ENCODE peak calls at places on chromosomes 11 and 22, in nine cellular contexts. M is AG10803, D is breast epithelium, E is adrenal gland, U is mammary epithelial cell, R is fibroblast of mammary gland, J is cardiac muscle cell, L is left ventricle myocardium inferior, I is upper lobe of right lung. G is an unnamed sample.

GRCh38 chr11:24697722-24698121 is 200.9 kb downstream of the LUZP2 start:
- DNase-seq in M (no peak), D (no peak), E (no peak), U (peak; percentile 30), R (peak; percentile 18), J (peak; percentile 75), L (no peak), I (no peak), G (peak; percentile 58)

GRCh38 chr11:35919244-35919643 is 24.6 kb upstream of the LDLRAD3 start:
- DNase-seq in M (no peak), D (no peak), E (no peak), U (peak; percentile 77), R (no peak), J (peak; percentile 34), L (no peak), I (no peak), G (peak; percentile 24)

GRCh38 chr11:762421-763072 is 14.7 kb downstream of the GATD1 start:
- DNase-seq in M (peak; percentile 89), D (peak; percentile 54), E (peak; percentile 76), U (peak; percentile 87), R (peak; percentile 91), J (peak; percentile 74), L (no peak), I (no peak), G (peak; percentile 84)

GRCh38 chr11:121244861-121245260 is 47.7 kb upstream of the SC5D start:
- DNase-seq in M (no peak), D (no peak), E (no peak), U (no peak), R (no peak), J (no peak), L (no peak), I (no peak), G (peak; percentile 52)

GRCh38 chr11:62922653-62923371 is 1.6 kb upstream of the CHRM1 start:
- DNase-seq in M (no peak), D (no peak), E (no peak), U (no peak), R (peak; percentile 30), J (peak; percentile 30), L (no peak), I (peak; percentile 65), G (no peak)

GRCh38 chr11:105968021-105968697 is 53.9 kb downstream of the MSANTD4 start:
- DNase-seq in M (no peak), D (no peak), E (no peak), U (peak; percentile 72), R (peak; percentile 56), J (peak; percentile 1), L (no peak), I (no peak), G (peak; percentile 75)

GRCh38 chr11:2090172-2091111 is 48.7 kb downstream of the IGF2 start:
- DNase-seq in M (no peak), D (no peak), E (no peak), U (no peak), R (no peak), J (no peak), L (no peak), I (peak; percentile 52), G (no peak)

GRCh38 chr11:65613091-65613928 is 711 bp downstream of the MAP3K11 start:
- DNase-seq in M (no peak), D (peak; percentile 51), E (no peak), U (peak; percentile 9), R (no peak), J (no peak), L (no peak), I (no peak), G (no peak)

GRCh38 chr11:117690484-117691205 is 106.4 kb downstream of the DSCAML1 start:
- DNase-seq in M (no peak), D (no peak), E (no peak), U (no peak), R (peak; percentile 1), J (no peak), L (no peak), I (no peak), G (no peak)

GRCh38 chr11:12798609-12799011 is 124.4 kb downstream of the TEAD1 start:
- DNase-seq in M (no peak), D (peak; percentile 54), E (no peak), U (peak; percentile 50), R (no peak), J (no peak), L (no peak), I (no peak), G (peak; percentile 83)

GRCh38 chr11:33944345-33944692 is 52.4 kb upstream of the LMO2 start:
- DNase-seq in M (no peak), D (no peak), E (no peak), U (no peak), R (no peak), J (no peak), L (no peak), I (no peak), G (no peak)

GRCh38 chr11:26194871-26195270 is 137.1 kb upstream of the ANO3 start:
- DNase-seq in M (no peak), D (no peak), E (no peak), U (no peak), R (no peak), J (no peak), L (no peak), I (no peak), G (no peak)

GRCh38 chr22:18091916-18092526 is 14.2 kb downstream of the PEX26 start:
- DNase-seq in M (peak; percentile 74), D (peak; percentile 77), E (peak; percentile 79), U (peak; percentile 69), R (peak; percentile 78), J (peak; percentile 93), L (peak; percentile 80), I (no peak), G (peak; percentile 30)

GRCh38 chr11:45560935-45561330 is 104.5 kb downstream of the CHST1 start:
- DNase-seq in M (no peak), D (no peak), E (no peak), U (no peak), R (no peak), J (no peak), L (no peak), I (no peak), G (no peak)

GRCh38 chr22:37741312-37741795 is 44.5 kb downstream of the TRIOBP start:
- DNase-seq in M (peak; percentile 98), D (peak; percentile 79), E (peak; percentile 73), U (peak; percentile 79), R (peak; percentile 99), J (peak; percentile 99), L (peak; percentile 89), I (peak; percentile 85), G (peak; percentile 96)

GRCh38 chr11:47376543-47377371 is 1.6 kb downstream of the SPI1 start:
- DNase-seq in M (no peak), D (no peak), E (no peak), U (no peak), R (peak; percentile 22), J (peak; percentile 21), L (peak; percentile 53), I (peak; percentile 87), G (peak; percentile 30)

GRCh38 chr11:128678017-128678416 is 15.9 kb upstream of the FLI1 start:
- DNase-seq in M (no peak), D (no peak), E (no peak), U (no peak), R (no peak), J (no peak), L (no peak), I (no peak), G (no peak)

GRCh38 chr11:115665345-115665901 is 161.2 kb upstream of the CADM1 start:
- DNase-seq in M (no peak), D (no peak), E (no peak), U (no peak), R (no peak), J (no peak), L (no peak), I (no peak), G (no peak)

GRCh38 chr22:20002098-20002497 is 14.5 kb downstream of the ARVCF start:
- DNase-seq in M (no peak), D (no peak), E (no peak), U (no peak), R (no peak), J (no peak), L (no peak), I (no peak), G (no peak)
- TF ChIP-seq CTCF in M (no peak), D (no peak), E (no peak), U (no peak), R (no peak), J (no peak), L (no peak), I (no peak), G (no peak)

GRCh38 chr11:7530013-7530412 is 16.2 kb downstream of the PPFIBP2 start:
- DNase-seq in M (no peak), D (no peak), E (no peak), U (no peak), R (no peak), J (no peak), L (no peak), I (no peak), G (no peak)
- H3K4me3 ChIP-seq in M (no peak overlapping the region), D (no peak overlapping the region), E (no peak overlapping the region), U (no peak overlapping the region), R (no peak overlapping the region), J (no peak overlapping the region), L (no peak overlapping the region), I (no peak overlapping the region), G (no peak overlapping the region)

GRCh38 chr22:27433585-27434190 is 367.9 kb downstream of the MN1 start:
- DNase-seq in M (no peak), D (no peak), E (no peak), U (peak; percentile 41), R (peak; percentile 37), J (no peak), L (no peak), I (no peak), G (peak; percentile 82)
- TF ChIP-seq CTCF in M (no peak), D (no peak), E (no peak), U (no peak), R (no peak), J (no peak), L (no peak), I (no peak), G (no peak)

GRCh38 chr11:61844909-61845565 is 16.9 kb downstream of the FADS2 start:
- DNase-seq in M (no peak), D (no peak), E (no peak), U (no peak), R (no peak), J (no peak), L (no peak), I (no peak), G (no peak)
- H3K4me3 ChIP-seq in M (no peak overlapping the region), D (no peak overlapping the region), E (no peak overlapping the region), U (no peak overlapping the region), R (no peak overlapping the region), J (no peak overlapping the region), L (no peak overlapping the region), I (no peak overlapping the region), G (no peak overlapping the region)

DNA sequence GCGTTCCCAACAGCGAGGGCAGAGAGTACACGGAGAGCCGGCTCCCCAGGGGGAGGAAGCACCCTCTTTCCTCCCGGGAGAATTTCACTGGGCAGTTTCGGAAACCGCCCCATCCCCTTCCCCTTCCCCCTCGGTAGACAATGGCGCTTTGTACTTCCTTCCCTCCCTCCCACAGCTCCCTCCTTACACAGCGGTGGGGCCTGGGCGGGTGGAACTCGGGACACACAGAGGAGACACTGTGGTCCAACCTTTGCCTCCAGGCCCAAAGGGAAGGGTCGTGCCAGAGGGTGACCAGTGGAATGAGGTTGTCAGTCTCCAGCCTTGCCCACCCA is 4.3 kb downstream of the SMTN start:
- DNase-seq in M (no peak), D (peak; percentile 79), E (no peak), U (peak; percentile 62), R (no peak), J (peak; percentile 76), L (peak; percentile 50), I (no peak), G (no peak)
- TF ChIP-seq CTCF in M (no peak), D (no peak), E (no peak), U (no peak), R (no peak), J (no peak), L (no peak), I (peak; percentile 22), G (no peak)